ENCODE peak calls at places on chromosome 6, in four cellular contexts. C is RKO, O is HEK293T, I is NCI-H1092. G is an unnamed sample.

GRCh38 chr6:129871220-129871619 is 10.1 kb upstream of the TMEM244 start:
- DNase-seq in C (no peak), O (no peak), I (no peak), G (no peak)

GRCh38 chr6:152605901-152606390 is 31.2 kb downstream of the SYNE1 start:
- DNase-seq in C (no peak), O (no peak), I (no peak), G (no peak)

GRCh38 chr6:36874016-36874442 is 574 bp downstream of the PPIL1 start:
- DNase-seq in C (no peak), O (no peak), I (no peak), G (no peak)

GRCh38 chr6:169766232-169766631 is 14.8 kb downstream of the ERMARD start:
- DNase-seq in C (no peak), O (no peak), I (no peak), G (no peak)

GRCh38 chr6:100633096-100633766 is 168.5 kb upstream of the SIM1 start:
- DNase-seq in C (peak), O (no peak), I (no peak), G (no peak)

GRCh38 chr6:15260099-15260821 is 14.4 kb downstream of the JARID2 start:
- DNase-seq in C (no peak), O (no peak), I (no peak), G (no peak)

GRCh38 chr6:170102038-170102437 is 188.8 kb downstream of the DLL1 start:
- DNase-seq in C (no peak), O (no peak), I (no peak), G (no peak)

GRCh38 chr6:118485601-118486550 is 62.2 kb upstream of the PLN start:
- DNase-seq in C (no peak), O (no peak), I (no peak), G (no peak)

GRCh38 chr6:122869437-122870024 is 80.5 kb downstream of the SMPDL3A start:
- DNase-seq in C (peak), O (peak), I (no peak), G (peak)